ENCODE peak calls at places on chromosome 13, in seven cellular contexts. H is fibroblast of mammary gland; B is CD14-positive monocyte; U is AG09319; X is stomach; N is BE2C; E is CD4-positive, alpha-beta T cell. Z is an unnamed sample.

GRCh38 chr13:79870766-79871165 is 389.8 kb downstream of the NDFIP2 start:
- DNase-seq in U (no peak), X (no peak), N (no peak), H (peak), E (no peak), B (no peak), Z (no peak)

GRCh38 chr13:68551701-68552522 is 1321.8 kb upstream of the PCDH9 start:
- DNase-seq in N (no peak), H (no peak), B (no peak), U (no peak), E (no peak), X (no peak), Z (no peak)

GRCh38 chr13:57582032-57582431 is 49.5 kb upstream of the PCDH17 start:
- DNase-seq in E (no peak), H (no peak), N (no peak), U (no peak), X (no peak), B (no peak), Z (no peak)

GRCh38 chr13:53013113-53013512 is 15.5 kb upstream of the OLFM4 start:
- DNase-seq in H (no peak), U (no peak), E (no peak), N (no peak), B (no peak), X (no peak), Z (no peak)

GRCh38 chr13:67120872-67121531 is 109.1 kb downstream of the PCDH9 start:
- DNase-seq in E (no peak), H (peak), U (no peak), X (no peak), B (no peak), N (no peak), Z (no peak)

GRCh38 chr13:20824762-20825161 is 51.0 kb upstream of the EEF1AKMT1 start:
- DNase-seq in H (peak), E (no peak), N (no peak), B (no peak), U (no peak), X (no peak), Z (no peak)

GRCh38 chr13:76812971-76813691 is 73.1 kb downstream of the KCTD12 start:
- DNase-seq in B (no peak), U (no peak), H (peak), E (no peak), X (no peak), N (no peak), Z (no peak)

GRCh38 chr13:102670130-102670529 is 24.7 kb downstream of the METTL21C start:
- DNase-seq in H (no peak), U (no peak), N (no peak), B (no peak), E (no peak), X (no peak), Z (no peak)

GRCh38 chr13:99382428-99383133 is 75.4 kb upstream of the GPR183 start:
- DNase-seq in X (no peak), U (no peak), B (no peak), H (no peak), E (no peak), N (no peak), Z (peak)

GRCh38 chr13:18944501-18945068 is 237.0 kb downstream of the TUBA3C start:
- DNase-seq in H (no peak), N (no peak), B (no peak), U (no peak), X (no peak), E (no peak), Z (no peak)

GRCh38 chr13:27064252-27064995 is 107.2 kb downstream of the USP12 start:
- DNase-seq in E (no peak), B (no peak), U (no peak), X (no peak), N (no peak), H (no peak), Z (no peak)

GRCh38 chr13:38630780-38631179 is 56.1 kb upstream of the FREM2 start:
- DNase-seq in X (no peak), E (no peak), N (no peak), H (peak), U (peak), B (no peak), Z (no peak)

GRCh38 chr13:79211377-79211776 is 194.7 kb downstream of the RBM26 start:
- DNase-seq in B (no peak), N (no peak), E (no peak), U (no peak), X (no peak), H (no peak), Z (no peak)

GRCh38 chr13:86986448-86986847 is 684.7 kb upstream of the SLITRK5 start:
- DNase-seq in N (no peak), E (no peak), B (no peak), X (no peak), H (no peak), U (no peak), Z (no peak)

GRCh38 chr13:21069561-21070004 is 8.2 kb upstream of the LATS2 start:
- DNase-seq in B (no peak), U (peak), E (no peak), N (no peak), X (no peak), H (peak), Z (no peak)

GRCh38 chr13:112775791-112776279 is 86.0 kb downstream of the ATP11A start:
- DNase-seq in B (peak), E (no peak), X (no peak), N (peak), H (no peak), U (no peak), Z (no peak)

GRCh38 chr13:86900906-86901305 is 770.3 kb upstream of the SLITRK5 start:
- DNase-seq in H (no peak), B (no peak), U (no peak), X (no peak), E (no peak), N (no peak), Z (no peak)

GRCh38 chr13:23202383-23202782 is 21.6 kb downstream of the SGCG start:
- DNase-seq in E (no peak), U (no peak), X (no peak), H (no peak), B (no peak), N (no peak), Z (no peak)

GRCh38 chr13:102945324-102945815 is 99.5 kb downstream of the ERCC5 start:
- DNase-seq in B (no peak), E (no peak), N (no peak), U (no peak), H (no peak), X (no peak), Z (no peak)

GRCh38 chr13:41276824-41277223 is 13.4 kb upstream of the MTRF1 start:
- DNase-seq in U (no peak), H (no peak), X (no peak), E (no peak), B (no peak), N (no peak), Z (no peak)

GRCh38 chr13:29479716-29480492 is 115.6 kb downstream of the SLC7A1 start:
- DNase-seq in E (no peak), H (no peak), U (no peak), X (no peak), N (no peak), B (no peak), Z (no peak)

GRCh38 chr13:87661471-87661870 is 9.7 kb upstream of the SLITRK5 start:
- DNase-seq in E (no peak), B (no peak), X (no peak), N (peak), U (no peak), H (peak), Z (no peak)

GRCh38 chr13:27425918-27426630 is 1.7 kb downstream of the GTF3A start:
- DNase-seq in E (peak), U (no peak), H (peak), X (peak), B (peak), N (peak), Z (peak)

GRCh38 chr13:71979616-71980015 is 112.6 kb upstream of the DACH1 start:
- DNase-seq in B (no peak), E (no peak), N (peak), X (no peak), U (no peak), H (no peak), Z (no peak)

GRCh38 chr13:75010941-75011340 is 471.0 kb downstream of the TBC1D4 start:
- DNase-seq in H (no peak), X (no peak), U (no peak), E (no peak), B (no peak), N (no peak), Z (no peak)

GRCh38 chr13:110346661-110347067 is 39.6 kb downstream of the COL4A2 start:
- DNase-seq in X (no peak), N (no peak), E (no peak), H (no peak), U (no peak), B (no peak), Z (no peak)

GRCh38 chr13:108305655-108306054 is 36.1 kb downstream of the TNFSF13B start:
- DNase-seq in N (no peak), U (no peak), E (no peak), X (no peak), H (no peak), B (no peak), Z (no peak)

GRCh38 chr13:75801388-75801787 is 165.3 kb downstream of the LMO7 start:
- DNase-seq in B (no peak), X (no peak), H (no peak), N (no peak), E (no peak), U (no peak), Z (no peak)

GRCh38 chr13:83883061-83883523 is 818 bp upstream of the SLITRK1 start:
- DNase-seq in B (no peak), U (no peak), H (no peak), N (no peak), X (no peak), E (no peak), Z (no peak)

GRCh38 chr13:45879666-45880065 is 28.1 kb upstream of the SIAH3 start:
- DNase-seq in X (peak), B (no peak), E (no peak), H (peak), N (no peak), U (no peak), Z (no peak)

GRCh38 chr13:43170497-43170896 is 147.1 kb downstream of the DNAJC15 start:
- DNase-seq in E (no peak), X (no peak), N (no peak), B (no peak), U (no peak), H (no peak), Z (no peak)

GRCh38 chr13:110226051-110226562 is 80.8 kb downstream of the COL4A1 start:
- DNase-seq in H (no peak), U (no peak), N (no peak), E (no peak), X (no peak), B (no peak), Z (no peak)

GRCh38 chr13:41588899-41589298 is 131.5 kb downstream of the RGCC start:
- DNase-seq in N (no peak), H (peak), U (peak), X (no peak), E (no peak), B (peak), Z (peak)

GRCh38 chr13:20351279-20352022 is 119.3 kb upstream of the GJB6 start:
- DNase-seq in N (no peak), U (no peak), H (peak), B (no peak), E (no peak), X (no peak), Z (no peak)

DNA sequence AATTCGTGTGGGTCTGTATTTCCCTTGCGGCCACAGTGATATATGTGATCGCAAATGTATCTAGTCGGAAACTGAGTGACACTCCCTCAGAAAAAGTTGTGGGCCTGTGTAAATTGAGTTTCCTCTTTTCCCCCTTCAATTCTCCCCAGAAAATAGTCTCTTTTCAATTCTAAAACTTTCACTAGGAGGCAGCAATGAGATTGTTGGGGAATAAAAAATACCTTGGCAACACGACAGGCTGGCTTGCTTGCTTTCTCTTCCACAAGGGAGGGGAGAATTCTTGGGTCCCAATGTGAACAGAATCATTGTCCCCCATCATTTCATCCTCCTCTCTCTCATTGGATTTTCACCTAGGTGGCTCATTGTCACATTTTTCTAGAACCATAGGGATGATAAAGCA is 3.7 kb upstream of the SOX21 start:
- DNase-seq in X (no peak), B (no peak), H (no peak), N (no peak), E (no peak), U (no peak), Z (no peak)
- TF ChIP-seq CTCF in X (no peak), B (no peak), H (peak), N (no peak), E (no peak), U (peak), Z (no peak)

DNA sequence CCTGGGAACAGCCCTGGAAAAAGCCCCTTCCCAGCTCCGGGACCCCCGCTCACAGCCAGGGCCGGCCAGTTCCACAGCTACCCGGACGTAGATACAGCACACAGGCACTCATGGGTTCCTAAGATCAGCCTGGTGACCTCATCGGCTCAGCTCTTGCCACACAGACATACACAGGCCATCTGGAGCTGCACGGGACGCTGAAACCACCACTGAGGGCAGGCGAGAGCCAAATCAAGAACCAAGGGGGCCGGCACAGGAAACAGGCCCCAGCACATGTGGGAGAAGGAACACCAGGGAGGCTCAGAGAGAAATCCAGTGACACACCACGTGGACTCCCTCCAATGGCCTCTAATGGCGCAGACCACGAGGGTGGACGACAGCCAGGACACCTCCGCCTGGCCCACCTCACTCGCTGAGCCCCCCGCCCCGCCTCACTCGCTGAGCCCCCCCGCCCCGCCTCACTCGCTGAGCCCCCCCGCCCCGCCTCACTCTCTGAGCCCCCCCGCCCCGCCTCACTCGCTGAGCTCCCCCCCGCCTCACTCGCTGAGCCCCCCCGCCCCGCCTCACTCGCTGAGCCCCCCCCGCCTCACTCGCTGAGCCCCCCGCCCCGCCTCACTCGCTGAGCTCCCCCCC is 69.7 kb upstream of the C13orf46 start:
- DNase-seq in E (no peak), X (peak), N (peak), U (peak), B (peak), H (peak), Z (peak)
- TF ChIP-seq CTCF in E (no peak), X (no peak), N (no peak), U (peak), B (peak), H (peak), Z (no peak)

GRCh38 chr13:40149611-40150283 is 494.3 kb downstream of the COG6 start:
- DNase-seq in E (no peak), U (peak), X (no peak), B (no peak), N (no peak), H (peak), Z (no peak)

GRCh38 chr13:40153516-40153915 is 498.1 kb downstream of the COG6 start:
- DNase-seq in N (no peak), H (no peak), U (no peak), E (no peak), X (peak), B (no peak), Z (peak)

GRCh38 chr13:40155176-40155575 is 499.7 kb downstream of the COG6 start:
- DNase-seq in E (no peak), B (no peak), U (no peak), H (no peak), X (no peak), N (no peak), Z (no peak)

GRCh38 chr13:40152904-40153303 is 497.4 kb downstream of the COG6 start:
- DNase-seq in E (no peak), N (no peak), X (no peak), B (no peak), H (no peak), U (no peak), Z (no peak)

DNA sequence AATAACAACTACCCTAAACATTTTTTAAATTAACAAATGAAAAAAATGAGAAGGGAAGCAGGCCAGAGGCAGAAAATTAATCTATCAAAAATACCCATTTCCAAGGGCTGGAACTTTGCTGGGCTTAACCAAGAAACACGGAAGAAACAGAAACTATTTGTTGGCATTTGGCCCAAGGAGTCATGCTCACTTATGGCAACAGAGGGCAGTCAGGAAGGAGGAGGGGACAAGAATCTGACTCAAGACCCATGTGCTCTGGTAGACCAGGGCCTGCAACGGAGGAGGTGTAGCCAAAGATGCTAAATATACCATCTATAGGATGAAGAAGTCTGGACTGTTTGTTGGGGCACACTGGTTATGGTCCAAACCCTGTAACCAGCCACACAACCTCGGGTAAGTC is 496.7 kb downstream of the COG6 start:
- DNase-seq in N (no peak), E (no peak), H (peak), B (no peak), U (peak), X (no peak), Z (no peak)
- TF ChIP-seq CTCF in N (no peak), E (no peak), H (peak), B (no peak), U (no peak), X (no peak), Z (no peak)

GRCh38 chr13:33015791-33016323 is 366 bp upstream of the KL start:
- DNase-seq in E (no peak), H (no peak), X (peak), U (no peak), N (no peak), B (no peak), Z (peak)

GRCh38 chr13:33018886-33019285 is 2.7 kb downstream of the KL start:
- DNase-seq in X (no peak), B (no peak), H (no peak), E (no peak), N (no peak), U (no peak), Z (no peak)

GRCh38 chr13:33016414-33017409 is at the start of gene KL:
- DNase-seq in B (peak), X (peak), E (no peak), H (no peak), N (peak), U (no peak), Z (peak)

GRCh38 chr13:33015275-33015674 is 948 bp upstream of the KL start:
- DNase-seq in N (no peak), X (no peak), E (no peak), B (no peak), H (no peak), U (no peak), Z (no peak)

DNA sequence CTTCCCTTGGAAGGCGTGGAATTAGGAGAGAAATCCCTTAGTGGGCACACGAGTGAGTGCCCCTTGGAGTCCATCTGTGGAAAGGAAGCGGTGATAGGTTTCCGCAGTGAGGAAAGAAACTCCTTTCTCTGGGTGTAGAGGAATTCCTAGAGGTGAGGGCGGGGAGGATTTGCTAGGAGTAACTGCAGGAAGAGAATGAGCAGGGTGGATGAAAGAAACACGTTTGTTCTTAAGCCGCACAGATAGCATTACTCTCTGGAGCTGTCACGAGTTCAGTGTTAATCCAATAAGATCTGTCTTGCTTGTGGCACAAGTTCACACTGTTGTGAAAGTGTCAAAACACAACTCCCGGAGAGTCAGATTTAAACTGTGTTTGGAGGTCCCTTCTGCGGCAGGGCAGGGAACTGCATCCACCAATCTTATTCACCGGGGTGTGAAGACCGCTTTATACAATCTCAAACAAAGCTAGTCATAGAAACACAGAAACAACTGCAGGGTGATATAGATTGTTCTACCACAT is 1.2 kb downstream of the KL start:
- DNase-seq in H (peak), N (no peak), U (no peak), B (peak), X (peak), E (no peak), Z (peak)
- TF ChIP-seq CTCF in H (peak), N (no peak), U (no peak), B (peak), X (peak), E (no peak), Z (peak)

DNA sequence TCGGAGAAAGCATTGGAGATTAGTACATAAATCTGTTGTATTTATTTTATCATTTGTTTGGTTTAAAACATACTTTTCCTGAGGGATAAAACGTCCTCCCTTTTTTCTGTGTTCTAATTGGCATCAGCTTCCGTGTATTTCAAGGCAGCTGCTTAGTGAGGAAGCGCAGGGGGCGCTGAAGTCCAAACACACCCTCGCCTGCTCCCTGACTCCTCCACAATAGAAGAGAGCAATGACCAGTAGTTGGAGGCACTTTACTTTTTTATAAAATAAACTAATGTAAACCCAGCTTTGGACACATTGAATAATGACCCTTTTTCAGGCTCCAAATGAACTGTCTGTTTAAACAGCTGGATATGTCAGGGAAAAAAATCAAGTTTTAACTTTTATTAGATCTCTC is 79.9 kb downstream of the RNASEH2B start:
- DNase-seq in E (no peak), H (no peak), N (no peak), U (no peak), X (no peak), B (no peak), Z (no peak)
- TF ChIP-seq CTCF in E (no peak), H (peak), N (peak), U (no peak), X (no peak), B (no peak), Z (no peak)

Z was measured in activated CD8-positive, alpha-beta T cell treated with anti-CD3 and anti-CD28 coated beads for 36 hours.